ENCODE peak calls at places on chromosomes 3 and 15, in four cellular contexts. E, N, A and H are unnamed samples.

GRCh38 chr3:151976211-151977050 is 103.0 kb downstream of the SUCNR1 start:
- DNase-seq in E (peak), N (no peak), A (no peak), H (no peak)

GRCh38 chr15:65303687-65304392 is 637 bp upstream of the RNU5B-1 start:
- DNase-seq in E (peak), N (no peak), A (no peak), H (no peak)

GRCh38 chr3:40996382-40996781 is 202.9 kb upstream of the CTNNB1 start:
- DNase-seq in E (no peak), N (no peak), A (no peak), H (no peak)

GRCh38 chr3:126960604-126960995 is 22.3 kb upstream of the PLXNA1 start:
- DNase-seq in E (no peak), N (no peak), A (no peak), H (no peak)

GRCh38 chr15:55319537-55320325 is 709 bp downstream of the PIGB start:
- DNase-seq in E (no peak), N (peak), A (no peak), H (no peak)

GRCh38 chr15:39624806-39625205 is 43.9 kb downstream of the THBS1 start:
- DNase-seq in E (peak), N (peak), A (no peak), H (no peak)

GRCh38 chr15:99310745-99311144 is 59.5 kb downstream of the LRRC28 start:
- DNase-seq in E (no peak), N (no peak), A (no peak), H (no peak)

GRCh38 chr3:102466001-102466400 is 31.2 kb downstream of the ZPLD1 start:
- DNase-seq in E (no peak), N (no peak), A (no peak), H (no peak)

GRCh38 chr3:60839242-60839641 is 412.0 kb downstream of the FHIT start:
- DNase-seq in E (no peak), N (no peak), A (no peak), H (peak)

GRCh38 chr15:92617197-92618037 is 38.2 kb downstream of the FAM174B start:
- DNase-seq in E (peak), N (no peak), A (no peak), H (no peak)

GRCh38 chr3:99825239-99825638 is 7.6 kb downstream of the CMSS1 start:
- DNase-seq in E (no peak), N (no peak), A (no peak), H (no peak)

GRCh38 chr3:141257971-141258370 is 26.3 kb downstream of the PXYLP1 start:
- DNase-seq in E (no peak), N (no peak), A (no peak), H (no peak)

GRCh38 chr3:196523841-196524240 is 8.7 kb upstream of the SMCO1 start:
- DNase-seq in E (no peak), N (no peak), A (no peak), H (no peak)

GRCh38 chr3:112377418-112378071 is 44.6 kb downstream of the CD200 start:
- DNase-seq in E (no peak), N (no peak), A (no peak), H (no peak)

GRCh38 chr3:163056874-163057497 is 1560.4 kb downstream of the OTOL1 start:
- DNase-seq in E (peak), N (no peak), A (peak), H (peak)

GRCh38 chr15:80669599-80670273 is 25.4 kb upstream of the ABHD17C start:
- DNase-seq in E (no peak), N (no peak), A (no peak), H (no peak)

GRCh38 chr3:194212869-194213320 is 76.9 kb downstream of the HES1 start:
- DNase-seq in E (no peak), N (no peak), A (peak), H (no peak)

GRCh38 chr3:27312044-27312668 is 57.0 kb downstream of the NEK10 start:
- DNase-seq in E (peak), N (peak), A (no peak), H (peak)

GRCh38 chr3:72099331-72100061 is 314.5 kb upstream of the PROK2 start:
- DNase-seq in E (no peak), N (no peak), A (no peak), H (no peak)

GRCh38 chr3:13346481-13347389 is 73.4 kb downstream of the NUP210 start:
- DNase-seq in E (no peak), N (no peak), A (peak), H (no peak)

GRCh38 chr3:11185564-11186317 is 31.4 kb downstream of the HRH1 start:
- DNase-seq in E (no peak), N (no peak), A (no peak), H (no peak)

GRCh38 chr3:51311055-51311454 is 74.0 kb upstream of the MANF start:
- DNase-seq in E (peak), N (no peak), A (no peak), H (peak)

GRCh38 chr15:48073881-48074280 is 46.9 kb upstream of the SLC24A5 start:
- DNase-seq in E (no peak), N (no peak), A (no peak), H (no peak)

GRCh38 chr3:159645874-159646273 is 342.8 kb upstream of the IL12A start:
- DNase-seq in E (no peak), N (no peak), A (no peak), H (no peak)

GRCh38 chr3:149898771-149899170 is 71.9 kb downstream of the PFN2 start:
- DNase-seq in E (no peak), N (no peak), A (no peak), H (no peak)

GRCh38 chr3:123083446-123084124 is 16.8 kb downstream of the PDIA5 start:
- DNase-seq in E (no peak), N (no peak), A (no peak), H (no peak)

GRCh38 chr3:43218921-43219320 is 67.4 kb upstream of the SNRK start:
- DNase-seq in E (no peak), N (no peak), A (no peak), H (no peak)

GRCh38 chr3:57998366-57999283 is 9.6 kb upstream of the FLNB start:
- DNase-seq in E (peak), N (no peak), A (no peak), H (peak)

GRCh38 chr3:173371848-173372487 is 25.6 kb upstream of the NLGN1 start:
- DNase-seq in E (no peak), N (no peak), A (peak), H (peak)

GRCh38 chr3:173862701-173863100 is 465.2 kb downstream of the NLGN1 start:
- DNase-seq in E (no peak), N (no peak), A (no peak), H (no peak)

GRCh38 chr3:32684029-32684799 is 774 bp upstream of the CNOT10 start:
- DNase-seq in E (no peak), N (no peak), A (no peak), H (no peak)

GRCh38 chr3:118990818-118991560 is 43.7 kb downstream of the IGSF11 start:
- DNase-seq in E (no peak), N (no peak), A (no peak), H (no peak)

GRCh38 chr3:17905996-17906395 is 163.6 kb upstream of the TBC1D5 start:
- DNase-seq in E (no peak), N (no peak), A (no peak), H (no peak)

GRCh38 chr3:19960670-19961069 is 13.8 kb downstream of the RAB5A start:
- DNase-seq in E (no peak), N (no peak), A (no peak), H (no peak)

GRCh38 chr3:180265551-180265950 is 228.8 kb upstream of the PEX5L start:
- DNase-seq in E (no peak), N (no peak), A (no peak), H (no peak)

GRCh38 chr3:188584162-188584529 is 430.2 kb downstream of the LPP start:
- DNase-seq in E (no peak), N (no peak), A (no peak), H (no peak)

GRCh38 chr15:64883097-64883581 is 28.6 kb upstream of the ANKDD1A start:
- DNase-seq in E (no peak), N (peak), A (no peak), H (no peak)

GRCh38 chr3:115834068-115834467 is 210.8 kb downstream of the GAP43 start:
- DNase-seq in E (no peak), N (no peak), A (no peak), H (no peak)
- TF ChIP-seq SP1 in E (no peak), N (no peak), A (no peak), H (no peak)

GRCh38 chr15:36658321-36658720 is 78.9 kb downstream of the CDIN1 start:
- DNase-seq in E (no peak), N (no peak), A (no peak), H (no peak)
- TF ChIP-seq SUZ12 in E (no peak), N (no peak), A (no peak), H (no peak)

GRCh38 chr3:37040231-37040630 is 46.9 kb downstream of the MLH1 start:
- DNase-seq in E (no peak), N (no peak), A (no peak), H (no peak)

GRCh38 chr3:37041546-37042195 is 48.4 kb downstream of the MLH1 start:
- DNase-seq in E (no peak), N (no peak), A (no peak), H (no peak)

GRCh38 chr3:37037352-37037751 is 44.0 kb downstream of the MLH1 start:
- DNase-seq in E (no peak), N (no peak), A (no peak), H (no peak)

DNA sequence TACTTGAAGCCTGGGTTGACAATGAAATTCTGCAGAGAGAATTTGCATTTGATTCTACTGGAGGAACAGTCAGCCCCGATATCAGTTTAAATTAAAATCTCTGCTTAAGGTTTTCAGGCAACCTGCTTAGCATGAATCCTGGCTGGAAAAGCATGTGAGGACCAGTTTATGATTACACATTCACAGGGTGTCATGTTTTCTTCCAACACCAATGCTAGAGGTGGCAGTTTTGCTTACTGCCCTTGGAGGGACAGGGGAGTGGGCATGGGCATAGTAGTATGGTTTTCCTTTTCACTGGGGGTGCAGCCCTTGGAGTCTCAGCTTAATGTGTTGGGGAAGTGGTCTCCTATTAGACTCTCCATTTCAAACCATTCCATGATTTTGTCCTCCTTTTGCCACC is 46.1 kb downstream of the MLH1 start:
- DNase-seq in E (no peak), N (no peak), A (no peak), H (no peak)
- TF ChIP-seq SP1 in E (no peak), N (no peak), A (no peak), H (no peak)

DNA sequence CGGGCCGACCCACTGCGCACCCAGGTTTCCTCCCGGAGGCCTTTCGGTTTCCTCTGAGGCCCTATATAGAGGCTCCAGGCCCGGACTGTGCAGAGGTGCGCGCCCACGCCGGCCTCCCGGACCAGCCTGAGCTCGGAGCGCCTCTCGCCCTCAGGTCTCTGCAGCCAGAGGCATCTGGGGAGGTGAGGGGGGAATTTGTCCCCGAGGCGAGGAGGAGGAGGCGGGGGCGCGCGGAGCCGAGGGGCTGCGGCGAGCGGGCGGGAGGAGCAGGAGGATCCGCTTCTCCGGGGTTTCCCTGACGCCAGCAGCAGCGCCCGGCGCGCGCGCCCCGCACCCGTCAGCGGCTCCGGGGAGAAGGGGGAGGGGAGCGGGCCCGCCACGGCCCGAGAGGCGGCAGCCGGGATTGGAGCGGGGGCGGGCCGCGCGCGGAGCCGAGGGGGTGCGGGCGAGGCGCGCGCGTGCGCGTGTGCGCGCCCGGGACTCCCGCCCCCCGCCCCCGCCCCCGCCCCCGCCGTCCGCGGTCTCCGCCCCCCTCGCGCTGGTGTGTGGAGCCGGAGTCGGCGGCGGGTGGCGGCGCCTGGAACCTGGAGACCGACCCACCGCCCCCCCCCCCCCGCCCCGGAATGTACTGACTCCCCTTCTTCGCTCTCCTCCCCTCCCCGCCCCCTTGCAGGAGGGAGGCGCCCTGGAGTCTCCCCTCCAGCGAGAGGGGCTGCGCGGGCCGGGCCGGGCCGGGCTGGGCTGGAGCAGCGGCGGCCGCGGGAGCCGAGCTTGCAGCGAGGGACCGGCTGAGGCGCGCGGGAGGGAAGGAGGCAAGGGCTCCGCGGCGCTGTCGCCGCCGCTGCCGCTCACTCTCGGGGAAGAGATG is at the start of gene NEO1:
- DNase-seq in E (peak), N (no peak), A (peak), H (peak)
- TF ChIP-seq SUZ12 in E (no peak), N (no peak), A (no peak), H (no peak)